ENCODE peak calls at places on chromosomes 13 and 19, in nine cellular contexts. O, D, H, N, C, R, P, Y and L are unnamed samples.

GRCh38 chr19:38267780-38268430 is 3.5 kb downstream of the SPINT2 start:
- DNase-seq in O (no peak), D (no peak), H (no peak), N (no peak), C (no peak), R (no peak), P (no peak), Y (no peak), L (no peak)

GRCh38 chr13:43799191-43799590 is 12.4 kb upstream of the ENOX1 start:
- DNase-seq in O (no peak), D (no peak), H (no peak), N (peak; percentile 23), C (no peak), R (no peak), P (no peak), Y (no peak), L (no peak)

GRCh38 chr19:32196690-32197420 is 148.6 kb upstream of the ZNF507 start:
- DNase-seq in O (no peak), D (no peak), H (no peak), N (no peak), C (no peak), R (no peak), P (peak; percentile 5), Y (no peak), L (no peak)

GRCh38 chr13:106818971-106819370 is 251.0 kb upstream of the ARGLU1 start:
- DNase-seq in O (no peak), D (no peak), H (no peak), N (no peak), C (no peak), R (no peak), P (no peak), Y (no peak), L (no peak)

GRCh38 chr19:756821-757688 is 6.1 kb downstream of the MISP start:
- DNase-seq in O (no peak), D (no peak), H (no peak), N (no peak), C (no peak), R (no peak), P (no peak), Y (no peak), L (no peak)

GRCh38 chr13:103941506-103942148 is 875.4 kb upstream of the SLC10A2 start:
- DNase-seq in O (no peak), D (no peak), H (peak; percentile 70), N (no peak), C (no peak), R (no peak), P (no peak), Y (no peak), L (no peak)

GRCh38 chr13:95713651-95714050 is 36.7 kb downstream of the DNAJC3 start:
- DNase-seq in O (no peak), D (no peak), H (no peak), N (no peak), C (no peak), R (no peak), P (no peak), Y (no peak), L (no peak)

GRCh38 chr13:40452741-40453665 is 213.4 kb downstream of the FOXO1 start:
- DNase-seq in O (no peak), D (no peak), H (peak; percentile 44), N (no peak), C (no peak), R (no peak), P (no peak), Y (no peak), L (no peak)

GRCh38 chr13:97414392-97414791 is 19.6 kb upstream of the RAP2A start:
- DNase-seq in O (no peak), D (no peak), H (no peak), N (no peak), C (no peak), R (no peak), P (no peak), Y (no peak), L (no peak)

GRCh38 chr13:61253105-61253877 is 162.4 kb downstream of the PCDH20 start:
- DNase-seq in O (peak; percentile 5), D (no peak), H (no peak), N (no peak), C (no peak), R (no peak), P (no peak), Y (no peak), L (no peak)

GRCh38 chr19:10230155-10230903 is 802 bp downstream of the S1PR2 start:
- DNase-seq in O (peak; percentile 57), D (peak; percentile 24), H (peak; percentile 41), N (peak; percentile 69), C (peak; percentile 68), R (peak; percentile 64), P (no peak), Y (peak; percentile 76), L (no peak)

GRCh38 chr13:35474551-35474950 is 1.9 kb downstream of the MAB21L1 start:
- DNase-seq in O (no peak), D (no peak), H (no peak), N (no peak), C (no peak), R (no peak), P (no peak), Y (peak; percentile 29), L (no peak)

GRCh38 chr19:38252935-38253691 is 3.1 kb downstream of the PPP1R14A start:
- DNase-seq in O (peak; percentile 50), D (peak; percentile 76), H (no peak), N (no peak), C (no peak), R (no peak), P (no peak), Y (peak; percentile 10), L (no peak)

GRCh38 chr19:48540110-48540509 is 11.9 kb upstream of the SULT2B1 start:
- DNase-seq in O (no peak), D (no peak), H (no peak), N (no peak), C (no peak), R (no peak), P (no peak), Y (peak; percentile 53), L (no peak)

GRCh38 chr13:32142115-32142514 is 110.5 kb downstream of the FRY start:
- DNase-seq in O (no peak), D (no peak), H (no peak), N (no peak), C (no peak), R (no peak), P (no peak), Y (no peak), L (no peak)

GRCh38 chr13:113916330-113916815 is 52.5 kb upstream of the GAS6 start:
- DNase-seq in O (no peak), D (no peak), H (peak; percentile 79), N (no peak), C (peak; percentile 46), R (no peak), P (peak; percentile 35), Y (no peak), L (no peak)

GRCh38 chr13:109569938-109570711 is 216.3 kb downstream of the IRS2 start:
- DNase-seq in O (peak; percentile 9), D (no peak), H (no peak), N (peak; percentile 29), C (no peak), R (no peak), P (peak; percentile 62), Y (no peak), L (peak; percentile 10)

GRCh38 chr19:54030895-54031586 is 32.7 kb downstream of the VSTM1 start:
- DNase-seq in O (peak; percentile 3), D (no peak), H (no peak), N (no peak), C (no peak), R (no peak), P (no peak), Y (peak; percentile 29), L (no peak)

GRCh38 chr19:39130337-39131254 is 5.0 kb downstream of the PAK4 start:
- DNase-seq in O (peak; percentile 56), D (no peak), H (no peak), N (no peak), C (no peak), R (no peak), P (no peak), Y (no peak), L (no peak)

GRCh38 chr19:19371056-19371455 is 34.4 kb upstream of the GATAD2A start:
- DNase-seq in O (no peak), D (no peak), H (no peak), N (no peak), C (no peak), R (no peak), P (no peak), Y (no peak), L (no peak)

GRCh38 chr19:14116918-14117578 is 514 bp downstream of the PRKACA start:
- DNase-seq in O (peak; percentile 36), D (peak; percentile 17), H (no peak), N (no peak), C (peak; percentile 66), R (peak; percentile 40), P (peak; percentile 52), Y (no peak), L (no peak)

GRCh38 chr13:66348745-66349720 is 881.1 kb downstream of the PCDH9 start:
- DNase-seq in O (no peak), D (no peak), H (peak; percentile 77), N (no peak), C (no peak), R (no peak), P (no peak), Y (no peak), L (no peak)

GRCh38 chr19:10143700-10144099 is 24.0 kb upstream of the EIF3G start:
- DNase-seq in O (no peak), D (no peak), H (no peak), N (no peak), C (no peak), R (no peak), P (peak; percentile 55), Y (no peak), L (no peak)

GRCh38 chr19:10552596-10553053 is 8.9 kb downstream of the ATG4D start:
- DNase-seq in O (peak; percentile 46), D (no peak), H (peak; percentile 33), N (no peak), C (no peak), R (no peak), P (no peak), Y (no peak), L (no peak)

GRCh38 chr13:53089951-53090350 is 61.3 kb downstream of the OLFM4 start:
- DNase-seq in O (no peak), D (no peak), H (no peak), N (no peak), C (no peak), R (no peak), P (no peak), Y (no peak), L (no peak)

GRCh38 chr19:19381007-19381926 is 24.2 kb upstream of the GATAD2A start:
- DNase-seq in O (no peak), D (no peak), H (no peak), N (no peak), C (no peak), R (no peak), P (no peak), Y (no peak), L (no peak)

GRCh38 chr13:87259479-87260083 is 411.6 kb upstream of the SLITRK5 start:
- DNase-seq in O (no peak), D (no peak), H (peak; percentile 16), N (no peak), C (no peak), R (no peak), P (no peak), Y (peak; percentile 24), L (no peak)

GRCh38 chr19:5968431-5969373 is 9.2 kb downstream of the RANBP3 start:
- DNase-seq in O (no peak), D (no peak), H (no peak), N (no peak), C (no peak), R (no peak), P (no peak), Y (no peak), L (no peak)

GRCh38 chr19:18364826-18365528 is 21.0 kb upstream of the GDF15 start:
- DNase-seq in O (no peak), D (no peak), H (peak; percentile 100), N (no peak), C (no peak), R (no peak), P (no peak), Y (peak; percentile 45), L (no peak)

GRCh38 chr19:45638930-45639729 is at the start of gene EML2:
- DNase-seq in O (peak; percentile 76), D (no peak), H (no peak), N (peak; percentile 71), C (peak; percentile 79), R (peak; percentile 64), P (peak; percentile 69), Y (peak; percentile 85), L (peak; percentile 62)

GRCh38 chr13:68319384-68319783 is 1089.2 kb upstream of the PCDH9 start:
- DNase-seq in O (no peak), D (no peak), H (no peak), N (no peak), C (no peak), R (no peak), P (no peak), Y (no peak), L (no peak)